ENCODE peak calls at places on chromosomes 4 and X, in five cellular contexts. One of them, this sample, is unnamed.

GRCh38 chr4:2834001-2834921 is 9.4 kb upstream of the ADD1 start:
- DNase-seq in A172: no peak
- DNase-seq in GM23338: no peak
- DNase-seq in posterior vena cava: peak
- DNase-seq in stimulated activated effector memory CD8-positive, alpha-beta T cell treated with anti-CD3 and anti-CD28 coated beads, Interleukin-12 subunit alpha, Interleukin-12 subunit beta, amount 100 ng/mL, for 72 hours: no peak
- DNase-seq in this sample: no peak

GRCh38 chrX:93319604-93320003 is 353.8 kb downstream of the NAP1L3 start:
- DNase-seq in posterior vena cava: no peak
- DNase-seq in A172: no peak
- DNase-seq in GM23338: peak
- DNase-seq in stimulated activated effector memory CD8-positive, alpha-beta T cell treated with anti-CD3 and anti-CD28 coated beads, Interleukin-12 subunit alpha, Interleukin-12 subunit beta, amount 100 ng/mL, for 72 hours: no peak
- DNase-seq in this sample: no peak

GRCh38 chr4:111434581-111434980 is 710.7 kb upstream of the FAM241A start:
- DNase-seq in A172: no peak
- DNase-seq in GM23338: no peak
- DNase-seq in posterior vena cava: no peak
- DNase-seq in stimulated activated effector memory CD8-positive, alpha-beta T cell treated with anti-CD3 and anti-CD28 coated beads, Interleukin-12 subunit alpha, Interleukin-12 subunit beta, amount 100 ng/mL, for 72 hours: no peak
- DNase-seq in this sample: peak

GRCh38 chrX:525134-525533 is 105.5 kb upstream of the SHOX start:
- DNase-seq in posterior vena cava: no peak
- DNase-seq in GM23338: no peak
- DNase-seq in stimulated activated effector memory CD8-positive, alpha-beta T cell treated with anti-CD3 and anti-CD28 coated beads, Interleukin-12 subunit alpha, Interleukin-12 subunit beta, amount 100 ng/mL, for 72 hours: no peak
- DNase-seq in A172: no peak
- DNase-seq in this sample: no peak

GRCh38 chr4:35771571-35771970 is 472.7 kb downstream of the ARAP2 start:
- DNase-seq in posterior vena cava: no peak
- DNase-seq in A172: peak
- DNase-seq in GM23338: no peak
- DNase-seq in stimulated activated effector memory CD8-positive, alpha-beta T cell treated with anti-CD3 and anti-CD28 coated beads, Interleukin-12 subunit alpha, Interleukin-12 subunit beta, amount 100 ng/mL, for 72 hours: no peak
- DNase-seq in this sample: no peak

GRCh38 chrX:99777912-99778311 is 632.2 kb downstream of the PCDH19 start:
- DNase-seq in GM23338: peak
- DNase-seq in posterior vena cava: no peak
- DNase-seq in A172: no peak
- DNase-seq in stimulated activated effector memory CD8-positive, alpha-beta T cell treated with anti-CD3 and anti-CD28 coated beads, Interleukin-12 subunit alpha, Interleukin-12 subunit beta, amount 100 ng/mL, for 72 hours: no peak
- DNase-seq in this sample: no peak

GRCh38 chrX:10007604-10008003 is 40.4 kb downstream of the CLDN34 start:
- DNase-seq in A172: no peak
- DNase-seq in GM23338: no peak
- DNase-seq in stimulated activated effector memory CD8-positive, alpha-beta T cell treated with anti-CD3 and anti-CD28 coated beads, Interleukin-12 subunit alpha, Interleukin-12 subunit beta, amount 100 ng/mL, for 72 hours: no peak
- DNase-seq in posterior vena cava: no peak
- DNase-seq in this sample: no peak

GRCh38 chr4:48654015-48654664 is 125.9 kb downstream of the FRYL start:
- DNase-seq in posterior vena cava: no peak
- DNase-seq in stimulated activated effector memory CD8-positive, alpha-beta T cell treated with anti-CD3 and anti-CD28 coated beads, Interleukin-12 subunit alpha, Interleukin-12 subunit beta, amount 100 ng/mL, for 72 hours: no peak
- DNase-seq in GM23338: no peak
- DNase-seq in A172: no peak
- DNase-seq in this sample: peak

GRCh38 chrX:102546818-102547493 is 30.4 kb upstream of the TMSB15A start:
- DNase-seq in A172: no peak
- DNase-seq in stimulated activated effector memory CD8-positive, alpha-beta T cell treated with anti-CD3 and anti-CD28 coated beads, Interleukin-12 subunit alpha, Interleukin-12 subunit beta, amount 100 ng/mL, for 72 hours: no peak
- DNase-seq in GM23338: no peak
- DNase-seq in posterior vena cava: no peak
- DNase-seq in this sample: no peak

GRCh38 chr4:40515398-40516293 is 114.0 kb downstream of the RBM47 start:
- DNase-seq in GM23338: peak
- DNase-seq in posterior vena cava: no peak
- DNase-seq in A172: peak
- DNase-seq in stimulated activated effector memory CD8-positive, alpha-beta T cell treated with anti-CD3 and anti-CD28 coated beads, Interleukin-12 subunit alpha, Interleukin-12 subunit beta, amount 100 ng/mL, for 72 hours: no peak
- DNase-seq in this sample: peak

GRCh38 chrX:153456161-153456560 is 10.3 kb upstream of the TREX2 start:
- DNase-seq in A172: no peak
- DNase-seq in GM23338: no peak
- DNase-seq in posterior vena cava: no peak
- DNase-seq in stimulated activated effector memory CD8-positive, alpha-beta T cell treated with anti-CD3 and anti-CD28 coated beads, Interleukin-12 subunit alpha, Interleukin-12 subunit beta, amount 100 ng/mL, for 72 hours: no peak
- DNase-seq in this sample: no peak

GRCh38 chrX:155417769-155418168 is 35.9 kb downstream of the F8A2 start:
- DNase-seq in stimulated activated effector memory CD8-positive, alpha-beta T cell treated with anti-CD3 and anti-CD28 coated beads, Interleukin-12 subunit alpha, Interleukin-12 subunit beta, amount 100 ng/mL, for 72 hours: no peak
- DNase-seq in GM23338: no peak
- DNase-seq in posterior vena cava: no peak
- DNase-seq in A172: no peak
- DNase-seq in this sample: no peak

GRCh38 chr4:155025762-155026457 is 182.5 kb upstream of the NPY2R start:
- DNase-seq in posterior vena cava: no peak
- DNase-seq in A172: peak
- DNase-seq in GM23338: peak
- DNase-seq in stimulated activated effector memory CD8-positive, alpha-beta T cell treated with anti-CD3 and anti-CD28 coated beads, Interleukin-12 subunit alpha, Interleukin-12 subunit beta, amount 100 ng/mL, for 72 hours: peak
- DNase-seq in this sample: peak

GRCh38 chrX:39645059-39645895 is 452.5 kb downstream of the BCOR start:
- DNase-seq in stimulated activated effector memory CD8-positive, alpha-beta T cell treated with anti-CD3 and anti-CD28 coated beads, Interleukin-12 subunit alpha, Interleukin-12 subunit beta, amount 100 ng/mL, for 72 hours: no peak
- DNase-seq in GM23338: no peak
- DNase-seq in posterior vena cava: peak
- DNase-seq in A172: peak
- DNase-seq in this sample: peak

GRCh38 chr4:15303052-15303641 is 124.7 kb upstream of the C1QTNF7 start:
- DNase-seq in posterior vena cava: no peak
- DNase-seq in A172: peak
- DNase-seq in stimulated activated effector memory CD8-positive, alpha-beta T cell treated with anti-CD3 and anti-CD28 coated beads, Interleukin-12 subunit alpha, Interleukin-12 subunit beta, amount 100 ng/mL, for 72 hours: no peak
- DNase-seq in GM23338: no peak
- DNase-seq in this sample: peak

GRCh38 chr4:186932196-186932595 is 208.5 kb upstream of the FAT1 start:
- DNase-seq in stimulated activated effector memory CD8-positive, alpha-beta T cell treated with anti-CD3 and anti-CD28 coated beads, Interleukin-12 subunit alpha, Interleukin-12 subunit beta, amount 100 ng/mL, for 72 hours: no peak
- DNase-seq in GM23338: no peak
- DNase-seq in A172: no peak
- DNase-seq in posterior vena cava: no peak
- DNase-seq in this sample: no peak

GRCh38 chr4:78451407-78451806 is 100.2 kb upstream of the ANXA3 start:
- DNase-seq in A172: no peak
- DNase-seq in GM23338: no peak
- DNase-seq in posterior vena cava: no peak
- DNase-seq in stimulated activated effector memory CD8-positive, alpha-beta T cell treated with anti-CD3 and anti-CD28 coated beads, Interleukin-12 subunit alpha, Interleukin-12 subunit beta, amount 100 ng/mL, for 72 hours: no peak
- DNase-seq in this sample: no peak

GRCh38 chr4:110106946-110107325 is 91.5 kb downstream of the ELOVL6 start:
- DNase-seq in posterior vena cava: no peak
- DNase-seq in A172: peak
- DNase-seq in GM23338: peak
- DNase-seq in stimulated activated effector memory CD8-positive, alpha-beta T cell treated with anti-CD3 and anti-CD28 coated beads, Interleukin-12 subunit alpha, Interleukin-12 subunit beta, amount 100 ng/mL, for 72 hours: no peak
- DNase-seq in this sample: peak

GRCh38 chr4:78634011-78634664 is 82.6 kb downstream of the ANXA3 start:
- DNase-seq in posterior vena cava: no peak
- DNase-seq in A172: no peak
- DNase-seq in stimulated activated effector memory CD8-positive, alpha-beta T cell treated with anti-CD3 and anti-CD28 coated beads, Interleukin-12 subunit alpha, Interleukin-12 subunit beta, amount 100 ng/mL, for 72 hours: no peak
- DNase-seq in GM23338: no peak
- DNase-seq in this sample: peak

GRCh38 chr4:11497212-11497806 is 68.6 kb upstream of the HS3ST1 start:
- DNase-seq in A172: peak
- DNase-seq in stimulated activated effector memory CD8-positive, alpha-beta T cell treated with anti-CD3 and anti-CD28 coated beads, Interleukin-12 subunit alpha, Interleukin-12 subunit beta, amount 100 ng/mL, for 72 hours: no peak
- DNase-seq in posterior vena cava: no peak
- DNase-seq in GM23338: peak
- DNase-seq in this sample: no peak